ENCODE peak calls at places on chromosomes 5 and 9, in seven cellular contexts. One of them, this sample, is unnamed.

GRCh38 chr9:137071282-137071681 is 925 bp upstream of the SAPCD2 start:
- DNase-seq in tibial nerve: no peak
- DNase-seq in fibroblast of pulmonary artery: no peak
- DNase-seq in neural progenitor cell: no peak
- DNase-seq in AG04450: no peak
- DNase-seq in H1: no peak
- DNase-seq in fibroblast of lung: no peak
- DNase-seq in this sample: no peak

GRCh38 chr5:174503461-174504265 is 220.7 kb upstream of the MSX2 start:
- DNase-seq in tibial nerve: no peak
- DNase-seq in fibroblast of pulmonary artery: peak; percentile 65
- DNase-seq in neural progenitor cell: no peak
- DNase-seq in AG04450: peak; percentile 36
- DNase-seq in H1: no peak
- DNase-seq in fibroblast of lung: peak; percentile 88
- DNase-seq in this sample: peak; percentile 88

GRCh38 chr5:149271717-149272558 is at the start of gene AFAP1L1:
- DNase-seq in tibial nerve: peak; percentile 69
- DNase-seq in fibroblast of pulmonary artery: peak; percentile 59
- DNase-seq in neural progenitor cell: peak; percentile 70
- DNase-seq in AG04450: no peak
- DNase-seq in H1: peak; percentile 71
- DNase-seq in fibroblast of lung: peak; percentile 42
- DNase-seq in this sample: no peak

GRCh38 chr5:28400076-28400475 is 1361.7 kb upstream of the CDH9 start:
- DNase-seq in tibial nerve: no peak
- DNase-seq in fibroblast of pulmonary artery: no peak
- DNase-seq in neural progenitor cell: peak; percentile 49
- DNase-seq in AG04450: no peak
- DNase-seq in H1: no peak
- DNase-seq in fibroblast of lung: peak; percentile 39
- DNase-seq in this sample: no peak

GRCh38 chr5:77168187-77168883 is 42.1 kb upstream of the PDE8B start:
- DNase-seq in tibial nerve: no peak
- DNase-seq in fibroblast of pulmonary artery: peak; percentile 56
- DNase-seq in neural progenitor cell: no peak
- DNase-seq in AG04450: no peak
- DNase-seq in H1: no peak
- DNase-seq in fibroblast of lung: no peak
- DNase-seq in this sample: no peak

GRCh38 chr9:9003184-9003583 is 1203.6 kb upstream of the DMAC1 start:
- DNase-seq in tibial nerve: peak; percentile 30
- DNase-seq in fibroblast of pulmonary artery: peak; percentile 1
- DNase-seq in neural progenitor cell: peak; percentile 52
- DNase-seq in AG04450: no peak
- DNase-seq in H1: no peak
- DNase-seq in fibroblast of lung: peak; percentile 2
- DNase-seq in this sample: no peak

GRCh38 chr9:78130004-78130403 is 98.4 kb upstream of the GNAQ start:
- DNase-seq in tibial nerve: peak; percentile 36
- DNase-seq in fibroblast of pulmonary artery: peak; percentile 63
- DNase-seq in neural progenitor cell: peak; percentile 56
- DNase-seq in AG04450: no peak
- DNase-seq in H1: peak; percentile 64
- DNase-seq in fibroblast of lung: peak; percentile 56
- DNase-seq in this sample: peak; percentile 31

GRCh38 chr5:39489263-39489662 is 64.5 kb upstream of the DAB2 start:
- DNase-seq in tibial nerve: no peak
- DNase-seq in fibroblast of pulmonary artery: no peak
- DNase-seq in neural progenitor cell: no peak
- DNase-seq in AG04450: no peak
- DNase-seq in H1: no peak
- DNase-seq in fibroblast of lung: no peak
- DNase-seq in this sample: no peak

GRCh38 chr9:121509175-121509574 is 9.5 kb upstream of the GGTA1 start:
- DNase-seq in tibial nerve: no peak
- DNase-seq in fibroblast of pulmonary artery: peak; percentile 62
- DNase-seq in neural progenitor cell: no peak
- DNase-seq in AG04450: no peak
- DNase-seq in H1: no peak
- DNase-seq in fibroblast of lung: no peak
- DNase-seq in this sample: no peak

GRCh38 chr9:3824589-3824988 is 298.8 kb upstream of the RFX3 start:
- DNase-seq in tibial nerve: no peak
- DNase-seq in fibroblast of pulmonary artery: no peak
- DNase-seq in neural progenitor cell: no peak
- DNase-seq in AG04450: no peak
- DNase-seq in H1: no peak
- DNase-seq in fibroblast of lung: no peak
- DNase-seq in this sample: no peak

GRCh38 chr9:119941081-119941480 is 571.8 kb upstream of the BRINP1 start:
- DNase-seq in tibial nerve: no peak
- DNase-seq in fibroblast of pulmonary artery: no peak
- DNase-seq in neural progenitor cell: no peak
- DNase-seq in AG04450: no peak
- DNase-seq in H1: no peak
- DNase-seq in fibroblast of lung: no peak
- DNase-seq in this sample: no peak

GRCh38 chr9:125747053-125747764 is at the start of gene PBX3:
- DNase-seq in tibial nerve: no peak
- DNase-seq in fibroblast of pulmonary artery: no peak
- DNase-seq in neural progenitor cell: peak; percentile 86
- DNase-seq in AG04450: no peak
- DNase-seq in H1: peak; percentile 66
- DNase-seq in fibroblast of lung: peak; percentile 45
- DNase-seq in this sample: no peak

GRCh38 chr5:111930905-111931461 is 174.0 kb upstream of the NREP start:
- DNase-seq in tibial nerve: no peak
- DNase-seq in fibroblast of pulmonary artery: no peak
- DNase-seq in neural progenitor cell: no peak
- DNase-seq in AG04450: no peak
- DNase-seq in H1: no peak
- DNase-seq in fibroblast of lung: peak; percentile 90
- DNase-seq in this sample: no peak

GRCh38 chr9:136808075-136808780 is 480 bp downstream of the RABL6 start:
- DNase-seq in tibial nerve: no peak
- DNase-seq in fibroblast of pulmonary artery: no peak
- DNase-seq in neural progenitor cell: peak; percentile 58
- DNase-seq in AG04450: no peak
- DNase-seq in H1: peak; percentile 64
- DNase-seq in fibroblast of lung: no peak
- DNase-seq in this sample: no peak

GRCh38 chr9:38318755-38319495 is 73.6 kb upstream of the ALDH1B1 start:
- DNase-seq in tibial nerve: no peak
- DNase-seq in fibroblast of pulmonary artery: peak; percentile 54
- DNase-seq in neural progenitor cell: no peak
- DNase-seq in AG04450: peak; percentile 54
- DNase-seq in H1: peak; percentile 17
- DNase-seq in fibroblast of lung: no peak
- DNase-seq in this sample: no peak

DNA sequence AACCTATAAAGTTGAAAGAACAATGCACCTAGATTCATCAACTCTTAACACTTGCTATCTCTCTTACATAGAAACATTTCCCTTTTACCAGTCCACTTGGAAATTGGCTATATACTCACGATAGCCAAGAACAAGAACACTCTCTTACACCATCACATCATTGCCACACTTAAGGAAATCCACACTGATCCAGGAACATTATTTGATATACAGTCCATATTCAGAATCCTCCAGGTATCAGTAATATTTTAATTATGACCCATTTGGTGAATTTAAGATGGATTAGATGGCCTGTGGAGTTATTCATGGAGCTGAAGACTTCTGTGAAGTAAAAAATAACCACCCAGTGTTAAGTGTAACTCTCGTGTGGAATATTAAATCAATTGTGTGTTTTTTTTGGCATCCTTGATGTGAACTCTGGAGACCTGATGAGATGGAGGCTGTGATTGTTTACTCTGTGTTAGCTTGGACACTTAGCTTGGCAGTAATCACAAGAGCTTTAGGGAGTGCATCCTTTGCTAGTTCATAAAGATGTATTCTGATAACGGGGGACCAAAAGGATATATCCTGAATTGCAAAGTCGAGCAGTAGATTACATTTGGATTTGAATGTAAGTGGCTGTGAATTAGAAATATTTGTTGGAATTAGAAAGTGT is 52.0 kb upstream of the ABL1 start:
- DNase-seq in tibial nerve: no peak
- DNase-seq in fibroblast of pulmonary artery: peak; percentile 31
- DNase-seq in neural progenitor cell: no peak
- DNase-seq in AG04450: no peak
- DNase-seq in H1: no peak
- DNase-seq in fibroblast of lung: no peak
- DNase-seq in this sample: no peak
- H3K4me3 ChIP-seq in tibial nerve: no peak overlapping the region
- H3K4me3 ChIP-seq in fibroblast of pulmonary artery: no peak overlapping the region
- H3K4me3 ChIP-seq in neural progenitor cell: no peak overlapping the region
- H3K4me3 ChIP-seq in AG04450: no peak overlapping the region
- H3K4me3 ChIP-seq in H1: no peak overlapping the region
- H3K4me3 ChIP-seq in fibroblast of lung: no peak overlapping the region
- H3K4me3 ChIP-seq in this sample: no peak overlapping the region

DNA sequence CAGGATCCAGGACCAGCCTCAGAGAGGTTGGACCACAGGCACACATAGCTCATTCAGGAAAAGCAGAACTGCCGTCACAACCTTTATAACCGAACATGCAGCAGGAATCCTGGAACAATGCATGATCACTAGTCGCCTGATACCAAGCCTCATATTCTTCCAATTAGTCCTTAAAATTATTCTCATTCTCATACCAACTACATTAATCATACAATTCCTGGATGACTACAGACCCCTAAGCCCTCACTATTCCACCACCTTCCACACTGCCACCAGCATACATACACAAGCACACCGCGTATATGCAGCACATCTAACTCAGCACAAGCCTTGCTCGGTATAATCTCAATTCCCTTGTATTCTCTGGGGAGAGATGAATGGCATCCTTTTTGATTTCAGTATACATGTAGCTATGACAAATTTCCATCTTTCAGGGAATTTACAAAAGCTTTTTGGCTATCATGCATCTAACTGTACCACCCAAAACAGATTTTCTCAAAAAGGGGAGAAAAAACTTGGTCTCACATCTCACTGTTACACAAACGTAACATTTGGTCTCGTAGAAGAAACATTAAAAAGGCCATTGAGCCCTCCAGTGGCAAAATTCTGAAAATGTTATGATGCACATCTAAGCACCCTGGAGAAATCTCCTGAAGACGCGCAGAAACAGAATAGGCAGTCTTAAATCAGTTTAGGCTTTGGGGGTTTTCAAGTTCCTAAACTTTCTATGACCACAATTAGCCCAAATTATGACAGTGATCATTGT is 46.2 kb downstream of the MCTP1 start:
- DNase-seq in tibial nerve: no peak
- DNase-seq in fibroblast of pulmonary artery: peak; percentile 37
- DNase-seq in neural progenitor cell: no peak
- DNase-seq in AG04450: no peak
- DNase-seq in H1: no peak
- DNase-seq in fibroblast of lung: peak; percentile 74
- DNase-seq in this sample: peak; percentile 77
- TF ChIP-seq CTCF in tibial nerve: peak; percentile 25
- TF ChIP-seq CTCF in fibroblast of pulmonary artery: peak; percentile 25
- TF ChIP-seq CTCF in neural progenitor cell: peak; percentile 17
- TF ChIP-seq CTCF in AG04450: peak; percentile 38
- TF ChIP-seq CTCF in H1: no peak
- TF ChIP-seq CTCF in fibroblast of lung: peak; percentile 33
- TF ChIP-seq CTCF in this sample: peak; percentile 43

GRCh38 chr5:42767491-42768105 is 11.0 kb downstream of the CCDC152 start:
- DNase-seq in tibial nerve: no peak
- DNase-seq in fibroblast of pulmonary artery: peak; percentile 61
- DNase-seq in neural progenitor cell: peak; percentile 34
- DNase-seq in AG04450: no peak
- DNase-seq in H1: no peak
- DNase-seq in fibroblast of lung: no peak
- DNase-seq in this sample: no peak

GRCh38 chr5:42770003-42770402 is 13.4 kb downstream of the CCDC152 start:
- DNase-seq in tibial nerve: no peak
- DNase-seq in fibroblast of pulmonary artery: no peak
- DNase-seq in neural progenitor cell: no peak
- DNase-seq in AG04450: no peak
- DNase-seq in H1: no peak
- DNase-seq in fibroblast of lung: no peak
- DNase-seq in this sample: no peak

GRCh38 chr5:42768106-42768504 is 11.5 kb downstream of the CCDC152 start:
- DNase-seq in tibial nerve: no peak
- DNase-seq in fibroblast of pulmonary artery: no peak
- DNase-seq in neural progenitor cell: no peak
- DNase-seq in AG04450: no peak
- DNase-seq in H1: no peak
- DNase-seq in fibroblast of lung: no peak
- DNase-seq in this sample: no peak

GRCh38 chr5:42772265-42772993 is 15.8 kb downstream of the CCDC152 start:
- DNase-seq in tibial nerve: peak; percentile 5
- DNase-seq in fibroblast of pulmonary artery: peak; percentile 7
- DNase-seq in neural progenitor cell: no peak
- DNase-seq in AG04450: no peak
- DNase-seq in H1: no peak
- DNase-seq in fibroblast of lung: peak; percentile 13
- DNase-seq in this sample: no peak
- H3K4me3 ChIP-seq in tibial nerve: no peak overlapping the region
- H3K4me3 ChIP-seq in fibroblast of pulmonary artery: no peak overlapping the region
- H3K4me3 ChIP-seq in neural progenitor cell: no peak overlapping the region
- H3K4me3 ChIP-seq in AG04450: no peak overlapping the region
- H3K4me3 ChIP-seq in H1: no peak overlapping the region
- H3K4me3 ChIP-seq in fibroblast of lung: no peak overlapping the region
- H3K4me3 ChIP-seq in this sample: no peak overlapping the region

DNA sequence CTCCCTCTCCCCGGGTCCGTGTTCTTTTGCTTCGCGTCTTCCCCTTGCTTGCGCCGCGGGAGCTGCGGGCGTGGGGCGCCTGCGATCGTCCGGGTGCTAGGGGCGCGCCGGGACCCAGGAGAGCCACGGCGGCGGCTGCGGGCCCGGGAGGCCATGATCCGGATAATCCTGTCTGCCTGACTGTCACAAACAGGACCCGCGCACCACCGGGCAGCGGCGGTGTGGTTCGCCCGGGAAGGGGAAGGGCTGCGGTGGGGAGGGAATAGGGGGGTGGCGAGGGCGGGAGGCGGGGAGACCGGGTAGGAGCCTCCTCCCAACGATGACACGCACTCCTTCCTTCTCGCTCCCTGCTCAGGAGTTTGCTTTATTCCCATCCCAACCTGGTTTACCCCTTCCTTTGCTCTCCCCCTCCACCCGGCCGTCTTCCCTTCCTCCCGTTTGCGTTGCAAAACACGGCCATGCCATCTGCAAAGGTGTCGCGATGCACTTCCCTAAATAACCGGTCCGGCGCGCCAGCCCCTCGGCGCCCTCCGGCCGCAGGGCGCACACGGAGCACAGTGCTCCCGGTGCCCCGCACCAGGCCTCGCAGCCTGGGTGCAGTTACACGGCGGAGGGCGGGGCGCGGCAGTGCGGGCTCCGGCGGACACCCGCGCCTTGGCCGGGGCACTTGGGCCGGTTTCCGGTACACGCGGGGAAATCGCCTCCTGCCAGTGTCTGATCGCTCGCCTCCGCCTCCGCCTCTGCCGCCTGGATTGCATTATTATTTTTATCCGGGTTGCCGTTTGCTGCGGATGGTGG is 1.5 kb downstream of the SMARCA2 start:
- DNase-seq in tibial nerve: peak; percentile 75
- DNase-seq in fibroblast of pulmonary artery: peak; percentile 82
- DNase-seq in neural progenitor cell: peak; percentile 78
- DNase-seq in AG04450: no peak
- DNase-seq in H1: peak; percentile 76
- DNase-seq in fibroblast of lung: peak; percentile 79
- DNase-seq in this sample: no peak
- TF ChIP-seq CTCF in tibial nerve: no peak
- TF ChIP-seq CTCF in fibroblast of pulmonary artery: no peak
- TF ChIP-seq CTCF in neural progenitor cell: peak; percentile 16
- TF ChIP-seq CTCF in AG04450: no peak
- TF ChIP-seq CTCF in H1: no peak
- TF ChIP-seq CTCF in fibroblast of lung: no peak
- TF ChIP-seq CTCF in this sample: no peak